ENCODE peak calls at places on chromosomes 1 and 21, in four cellular contexts. W is psoas muscle, M is tibial artery, I is pancreas. T is an unnamed sample.

GRCh38 chr1:41653574-41653973 is 169.1 kb upstream of the EDN2 start:
- DNase-seq in I (no peak), M (no peak), W (no peak), T (no peak)

GRCh38 chr1:153962088-153963029 is 978 bp downstream of the SLC39A1 start:
- DNase-seq in W (peak; percentile 60), M (peak; percentile 62), I (peak; percentile 34), T (peak; percentile 37)

GRCh38 chr1:210438928-210439841 is 110.5 kb downstream of the HHAT start:
- DNase-seq in M (no peak), W (no peak), I (no peak), T (no peak)

GRCh38 chr1:183575606-183576005 is 14.7 kb downstream of the NCF2 start:
- DNase-seq in M (no peak), I (no peak), W (no peak), T (no peak)

GRCh38 chr1:173249349-173249748 is 42.2 kb upstream of the TNFSF4 start:
- DNase-seq in M (no peak), W (no peak), I (no peak), T (no peak)

GRCh38 chr1:31401241-31401640 is 11.8 kb upstream of the SERINC2 start:
- DNase-seq in M (no peak), W (no peak), I (no peak), T (no peak)

GRCh38 chr1:21098186-21098915 is 78.3 kb downstream of the EIF4G3 start:
- DNase-seq in W (no peak), M (no peak), I (no peak), T (no peak)

GRCh38 chr1:58922302-58923089 is 138.6 kb upstream of the JUN start:
- DNase-seq in W (peak; percentile 37), I (peak; percentile 41), M (peak; percentile 49), T (peak; percentile 65)

GRCh38 chr1:34914958-34915357 is 14.5 kb downstream of the DLGAP3 start:
- DNase-seq in M (no peak), W (no peak), I (no peak), T (no peak)

GRCh38 chr1:102262994-102263393 is 266.3 kb upstream of the OLFM3 start:
- DNase-seq in I (no peak), M (no peak), W (no peak), T (no peak)

GRCh38 chr21:42013901-42014300 is 3.7 kb upstream of the ZBTB21 start:
- DNase-seq in W (no peak), I (no peak), M (no peak), T (no peak)

GRCh38 chr1:3688356-3688755 is 36.0 kb downstream of the TP73 start:
- DNase-seq in I (no peak), M (no peak), W (no peak), T (no peak)

GRCh38 chr21:37986751-37987399 is 70.6 kb upstream of the KCNJ6 start:
- DNase-seq in W (no peak), I (no peak), M (no peak), T (no peak)

GRCh38 chr1:168653567-168653966 is 75.4 kb downstream of the DPT start:
- DNase-seq in I (no peak), W (no peak), M (no peak), T (no peak)

GRCh38 chr1:69913967-69914366 is 291.4 kb downstream of the LRRC40 start:
- DNase-seq in W (no peak), I (no peak), M (no peak), T (no peak)

GRCh38 chr1:165067829-165068228 is 288.7 kb downstream of the LMX1A start:
- DNase-seq in I (no peak), W (no peak), M (no peak), T (no peak)

GRCh38 chr1:84724128-84724860 is 34.0 kb upstream of the SSX2IP start:
- DNase-seq in M (no peak), I (no peak), W (no peak), T (no peak)

GRCh38 chr1:48676822-48677221 is 99.9 kb downstream of the BEND5 start:
- DNase-seq in I (no peak), M (no peak), W (no peak), T (no peak)

GRCh38 chr21:29025328-29025713 is 853 bp downstream of the USP16 start:
- DNase-seq in I (no peak), M (no peak), W (no peak), T (no peak)

GRCh38 chr1:83905315-83905907 is 93.5 kb downstream of the TTLL7 start:
- DNase-seq in I (no peak), M (no peak), W (no peak), T (no peak)

GRCh38 chr1:84379781-84380180 is 18.5 kb upstream of the DNASE2B start:
- DNase-seq in M (no peak), W (no peak), I (no peak), T (no peak)

GRCh38 chr1:204640578-204640977 is 45.0 kb downstream of the LRRN2 start:
- DNase-seq in M (no peak), I (no peak), W (no peak), T (no peak)

GRCh38 chr21:35658242-35658641 is 402.1 kb downstream of the SETD4 start:
- DNase-seq in W (no peak), I (no peak), M (no peak), T (no peak)

GRCh38 chr1:158496379-158496778 is 24.4 kb downstream of the OR10R2 start:
- DNase-seq in W (no peak), I (no peak), M (no peak), T (no peak)

GRCh38 chr1:7425771-7426170 is 345.3 kb upstream of the VAMP3 start:
- DNase-seq in I (peak; percentile 61), M (no peak), W (no peak), T (no peak)

GRCh38 chr1:243917863-243918565 is 68.0 kb upstream of the AKT3 start:
- DNase-seq in W (no peak), I (no peak), M (no peak), T (peak; percentile 29)

GRCh38 chr1:188669715-188670114 is 1807.9 kb downstream of the BRINP3 start:
- DNase-seq in W (no peak), M (no peak), I (no peak), T (no peak)

GRCh38 chr1:7960165-7960564 is 1.3 kb upstream of the PARK7 start:
- DNase-seq in W (no peak), I (no peak), M (no peak), T (no peak)

GRCh38 chr21:17370263-17370662 is 142.6 kb upstream of the CXADR start:
- DNase-seq in W (no peak), M (no peak), I (peak; percentile 10), T (no peak)

GRCh38 chr21:44272231-44272858 is 10.6 kb upstream of the DNMT3L start:
- DNase-seq in M (no peak), W (no peak), I (no peak), T (no peak)

DNA sequence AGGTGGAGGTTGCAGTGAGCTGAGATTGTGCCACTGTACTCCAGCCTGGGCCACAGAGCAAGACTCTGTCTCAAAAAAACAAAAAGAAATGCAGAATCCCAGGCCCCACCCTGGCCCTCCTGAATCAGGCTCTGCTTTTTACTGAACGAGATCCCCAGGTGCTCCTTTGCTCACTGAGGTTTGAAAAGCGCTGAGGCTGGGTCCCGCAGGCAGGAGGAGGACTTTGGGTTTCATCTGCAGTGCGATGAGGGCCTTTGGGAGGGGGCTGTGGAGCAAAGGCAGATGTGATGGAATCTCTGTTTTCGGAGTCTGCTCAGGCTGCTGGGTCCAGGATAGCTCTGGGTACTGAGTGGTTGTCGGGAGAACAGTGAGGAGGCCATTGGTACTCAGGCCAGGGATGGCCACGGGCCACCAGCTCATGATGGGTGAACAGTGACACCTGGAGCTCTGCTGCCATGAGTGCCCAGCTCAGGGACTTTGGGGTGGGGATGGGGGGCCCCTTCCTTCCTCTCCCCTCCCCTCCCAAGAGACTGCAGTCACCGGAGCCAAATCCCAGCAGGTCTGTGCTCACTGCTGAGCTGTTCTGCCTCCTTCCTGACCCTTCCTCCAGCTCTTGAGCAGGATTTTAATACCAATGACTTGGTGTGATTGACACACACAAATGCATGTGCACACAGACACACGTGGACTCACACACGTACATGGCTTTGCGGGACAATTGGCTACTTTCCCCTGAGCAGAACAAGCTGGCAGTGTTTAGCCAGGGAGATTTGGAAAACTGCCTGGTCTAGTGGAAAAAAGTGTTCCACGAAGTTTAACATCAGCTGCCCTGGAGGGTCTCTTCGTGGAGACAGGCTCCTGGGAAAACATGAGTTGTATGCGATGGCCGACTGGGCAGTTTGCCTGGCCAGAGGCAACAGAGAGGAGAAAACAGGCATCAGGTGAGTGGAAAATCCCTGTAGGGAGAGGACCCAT is 3.6 kb upstream of the DHRS3 start:
- DNase-seq in M (peak; percentile 60), I (no peak), W (no peak), T (peak; percentile 44)
- H3K4me1 ChIP-seq in M (peaks cover 10% of the 10 kb centered on the region), I (peaks cover 14% of the 10 kb centered on the region), W (peaks cover 31% of the 10 kb centered on the region), T (no peaks in the 10 kb centered on the region)

GRCh38 chr21:45572231-45572630 is 30.0 kb upstream of the SLC19A1 start:
- DNase-seq in I (no peak), W (no peak), M (no peak), T (no peak)

GRCh38 chr21:45572783-45573451 is 30.7 kb upstream of the SLC19A1 start:
- DNase-seq in W (no peak), M (no peak), I (no peak), T (peak; percentile 5)

GRCh38 chr21:45570826-45571601 is 28.8 kb upstream of the SLC19A1 start:
- DNase-seq in W (no peak), M (no peak), I (no peak), T (peak; percentile 55)

GRCh38 chr21:45570071-45570470 is 27.8 kb upstream of the SLC19A1 start:
- DNase-seq in I (no peak), M (no peak), W (no peak), T (no peak)

DNA sequence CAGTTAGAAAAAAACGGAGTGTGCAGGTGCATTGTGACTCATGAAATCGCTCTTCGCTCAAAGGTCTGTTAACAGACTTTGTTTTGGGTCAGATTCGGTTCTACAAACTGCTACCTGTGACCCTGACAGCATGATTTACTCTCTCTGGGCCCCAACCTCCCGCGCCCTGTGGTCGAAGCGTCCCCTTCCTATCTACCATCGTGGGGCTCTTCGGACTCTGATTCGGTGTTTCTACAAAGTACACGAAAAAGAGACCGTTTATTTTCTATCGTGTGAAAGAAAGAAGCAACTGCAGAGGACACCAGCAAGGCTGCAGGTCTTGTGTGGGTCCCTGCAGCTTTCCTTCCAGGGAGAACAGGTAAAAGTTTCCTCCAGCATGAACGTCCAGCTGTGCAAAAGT is 29.4 kb upstream of the SLC19A1 start:
- DNase-seq in I (no peak), W (no peak), M (no peak), T (no peak)
- TF ChIP-seq CTCF in I (no peak), W (no peak), M (no peak), T (no peak)

DNA sequence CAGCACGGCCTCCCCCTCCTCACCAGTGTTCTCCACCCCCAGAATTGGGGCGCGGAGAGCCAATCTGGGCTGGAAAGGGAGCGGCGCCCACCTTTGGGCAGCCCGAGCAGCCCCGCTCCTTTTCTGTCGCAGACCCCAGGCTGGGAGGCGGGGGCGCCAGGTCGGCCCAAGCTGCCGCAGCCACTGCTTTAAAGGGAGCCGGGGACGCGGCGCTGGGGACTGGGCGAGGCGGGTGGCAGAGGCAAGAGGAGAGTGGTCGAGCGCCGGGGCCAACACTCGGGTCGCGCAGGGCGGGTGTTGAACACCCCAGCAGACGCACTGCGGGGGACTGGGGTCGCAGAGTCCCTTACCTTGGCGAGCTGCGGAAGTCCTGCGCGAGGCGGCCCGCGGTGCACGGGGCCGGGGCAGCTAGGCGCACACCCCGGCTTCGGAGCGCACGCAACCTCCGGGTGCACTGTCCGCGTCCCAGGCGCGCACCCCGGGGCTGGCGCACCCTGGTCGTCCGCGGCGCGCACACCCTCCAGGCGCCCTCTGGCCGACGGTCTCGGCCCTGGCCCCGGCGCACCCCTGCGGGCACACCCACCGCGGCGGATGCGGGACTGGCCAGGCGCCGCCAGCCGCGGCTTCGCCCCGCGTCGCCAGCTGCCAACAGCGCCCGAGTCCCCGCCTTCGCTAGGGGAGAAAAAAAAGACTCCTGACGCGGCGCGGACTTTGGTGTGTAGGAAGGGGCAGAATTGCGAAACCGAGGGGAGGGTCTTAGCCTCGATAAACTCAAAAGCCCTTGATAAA is at the start of gene KANK4:
- DNase-seq in I (peak; percentile 50), W (no peak), M (no peak), T (no peak)
- H3K4me1 ChIP-seq in I (no peaks in the 10 kb centered on the region), W (no peaks in the 10 kb centered on the region), M (no peaks in the 10 kb centered on the region), T (peaks cover 8% of the 10 kb centered on the region)

GRCh38 chr1:103309761-103310160 is 201.4 kb upstream of the COL11A1 start:
- DNase-seq in I (no peak), M (no peak), W (no peak), T (no peak)

GRCh38 chr1:103307751-103308150 is 199.4 kb upstream of the COL11A1 start:
- DNase-seq in I (no peak), W (no peak), M (no peak), T (no peak)
- TF ChIP-seq CTCF in I (no peak), W (no peak), M (no peak), T (no peak)

T was measured in uterus.